ENCODE peak calls at places on chromosomes 16 and 17, in four cellular contexts. U, S, L and G are unnamed samples.

GRCh38 chr16:56102159-56102798 is 89.0 kb upstream of the GNAO1 start:
- DNase-seq in U (no peak), S (peak), L (no peak), G (no peak)

GRCh38 chr16:31356566-31357323 is 1.8 kb downstream of the ITGAX start:
- DNase-seq in U (no peak), S (peak), L (no peak), G (peak)

GRCh38 chr17:47998044-47998443 is 27.1 kb downstream of the CDK5RAP3 start:
- DNase-seq in U (no peak), S (no peak), L (no peak), G (no peak)

GRCh38 chr17:27601069-27601974 is 29.7 kb upstream of the LGALS9 start:
- DNase-seq in U (peak), S (peak), L (no peak), G (peak)

GRCh38 chr16:19853973-19854876 is 30.4 kb downstream of the GPRC5B start:
- DNase-seq in U (no peak), S (no peak), L (no peak), G (peak)

GRCh38 chr17:56896968-56897359 is 16.9 kb downstream of the TRIM25 start:
- DNase-seq in U (no peak), S (no peak), L (no peak), G (no peak)

GRCh38 chr17:15966183-15966878 is 21.4 kb downstream of the ADORA2B start:
- DNase-seq in U (no peak), S (no peak), L (no peak), G (peak)

GRCh38 chr16:77409311-77409710 is 25.5 kb downstream of the ADAMTS18 start:
- DNase-seq in U (no peak), S (no peak), L (no peak), G (no peak)

GRCh38 chr16:84597518-84598390 is 20.1 kb downstream of the COTL1 start:
- DNase-seq in U (peak), S (no peak), L (no peak), G (no peak)

GRCh38 chr17:27105636-27106035 is 188.3 kb upstream of the WSB1 start:
- DNase-seq in U (no peak), S (no peak), L (no peak), G (no peak)

GRCh38 chr16:85310868-85311585 is 198.8 kb upstream of the CIBAR2 start:
- DNase-seq in U (peak), S (no peak), L (no peak), G (peak)

GRCh38 chr17:62565817-62566216 is 61.7 kb upstream of the MRC2 start:
- DNase-seq in U (no peak), S (peak), L (peak), G (no peak)

GRCh38 chr16:88585269-88585668 is 15.1 kb downstream of the ZC3H18 start:
- DNase-seq in U (no peak), S (no peak), L (no peak), G (no peak)

GRCh38 chr16:50248845-50249244 is 17.5 kb upstream of the ADCY7 start:
- DNase-seq in U (no peak), S (no peak), L (no peak), G (peak)

GRCh38 chr17:9127340-9127739 is 106.0 kb downstream of the NTN1 start:
- DNase-seq in U (no peak), S (peak), L (no peak), G (no peak)

GRCh38 chr16:84677849-84678248 is 22.0 kb upstream of the USP10 start:
- DNase-seq in U (no peak), S (no peak), L (no peak), G (peak)

GRCh38 chr16:80171746-80172145 is 369.0 kb upstream of the DYNLRB2 start:
- DNase-seq in U (no peak), S (no peak), L (no peak), G (no peak)

GRCh38 chr16:3857189-3858013 is 23.1 kb downstream of the CREBBP start:
- DNase-seq in U (no peak), S (peak), L (no peak), G (no peak)

GRCh38 chr17:63040816-63041215 is 74.8 kb downstream of the TANC2 start:
- DNase-seq in U (no peak), S (no peak), L (no peak), G (no peak)

GRCh38 chr17:80877095-80877828 is 114.4 kb upstream of the CHMP6 start:
- DNase-seq in U (no peak), S (peak), L (no peak), G (peak)

GRCh38 chr17:76740329-76741118 is 2.6 kb downstream of the MFSD11 start:
- DNase-seq in U (no peak), S (peak), L (peak), G (no peak)

GRCh38 chr17:78416311-78416711 is 37.9 kb downstream of the PGS1 start:
- DNase-seq in U (no peak), S (peak), L (no peak), G (no peak)

GRCh38 chr17:62092784-62093183 is 27.7 kb upstream of the MED13 start:
- DNase-seq in U (no peak), S (no peak), L (no peak), G (no peak)

GRCh38 chr16:35176449-35176848 is 1717.0 kb downstream of the TP53TG3F start:
- DNase-seq in U (no peak), S (no peak), L (no peak), G (no peak)
- H3K4me3 ChIP-seq in U (no peak), S (no peak), L (no peak), G (no peak)

DNA sequence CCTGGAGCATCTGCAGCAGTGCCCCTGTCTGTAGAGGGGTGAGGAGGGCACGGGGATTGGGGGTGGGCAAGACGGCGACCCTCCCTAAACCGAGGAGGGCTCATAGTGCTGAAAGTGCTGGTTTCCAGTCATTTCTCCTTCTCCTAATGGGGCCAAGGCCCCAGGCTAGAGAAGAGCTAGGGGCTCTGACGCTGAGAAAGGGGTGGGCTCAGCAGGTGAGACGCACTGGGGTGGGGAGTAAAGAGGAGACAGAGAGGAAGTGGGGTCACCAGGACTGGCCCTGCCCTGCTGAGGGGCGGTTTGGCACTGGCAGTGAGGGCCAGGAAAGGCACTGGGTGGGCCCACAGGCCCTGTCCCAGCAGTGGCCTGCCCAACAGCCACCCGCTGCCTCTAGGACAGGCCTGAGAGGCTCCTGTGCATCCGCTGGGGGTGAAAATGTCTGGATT is 122.3 kb upstream of the SMURF2 start:
- DNase-seq in U (no peak), S (no peak), L (no peak), G (peak)
- H3K4me3 ChIP-seq in U (no peak), S (no peak), L (no peak), G (no peak)

GRCh38 chr17:34156741-34157589 is 98.1 kb upstream of the CCL2 start:
- DNase-seq in U (no peak), S (peak), L (no peak), G (peak)
- H3K4me3 ChIP-seq in U (no peak), S (no peak), L (no peak), G (peak)

DNA sequence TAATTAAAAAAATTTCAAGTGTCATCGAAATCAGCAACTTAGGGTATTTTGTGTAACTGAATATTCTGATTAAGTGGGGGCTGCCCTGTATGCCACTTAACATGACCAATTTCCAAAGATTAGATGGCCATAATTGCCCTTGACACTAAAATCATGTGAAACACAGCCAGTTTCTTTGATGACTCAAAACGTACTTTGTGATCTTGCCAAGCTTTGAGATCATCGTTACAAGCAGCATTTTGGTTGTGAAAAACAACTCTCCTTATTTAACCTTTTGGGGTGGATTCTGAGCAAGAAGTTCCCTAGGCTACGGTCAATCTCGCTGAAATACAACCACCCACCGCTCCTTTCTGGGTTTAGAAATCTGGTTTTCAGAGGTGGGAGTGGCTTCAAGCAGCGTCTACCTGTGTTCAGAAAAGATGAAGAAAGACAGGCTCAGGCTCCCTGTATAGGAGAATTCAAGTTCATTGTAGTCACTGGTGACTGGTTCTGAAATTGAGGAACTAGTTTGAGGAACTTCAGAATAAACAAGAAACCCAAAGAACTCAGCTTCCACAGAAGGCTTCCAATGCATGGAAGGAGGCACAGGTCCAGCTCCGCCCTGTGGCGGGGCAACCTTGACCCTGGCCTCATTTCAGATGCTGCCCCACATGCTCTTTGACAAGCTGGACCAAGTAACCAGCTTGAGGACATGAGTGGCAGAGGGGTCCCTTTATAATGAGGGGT is 9.4 kb downstream of the MAP3K14 start:
- DNase-seq in U (no peak), S (peak), L (peak), G (no peak)
- H3K4me3 ChIP-seq in U (no peak), S (no peak), L (no peak), G (no peak)

GRCh38 chr17:40065041-40065770 is 2.4 kb downstream of the THRA start:
- DNase-seq in U (no peak), S (peak), L (no peak), G (peak)
- H3K4me3 ChIP-seq in U (peak), S (peak), L (peak), G (no peak)

DNA sequence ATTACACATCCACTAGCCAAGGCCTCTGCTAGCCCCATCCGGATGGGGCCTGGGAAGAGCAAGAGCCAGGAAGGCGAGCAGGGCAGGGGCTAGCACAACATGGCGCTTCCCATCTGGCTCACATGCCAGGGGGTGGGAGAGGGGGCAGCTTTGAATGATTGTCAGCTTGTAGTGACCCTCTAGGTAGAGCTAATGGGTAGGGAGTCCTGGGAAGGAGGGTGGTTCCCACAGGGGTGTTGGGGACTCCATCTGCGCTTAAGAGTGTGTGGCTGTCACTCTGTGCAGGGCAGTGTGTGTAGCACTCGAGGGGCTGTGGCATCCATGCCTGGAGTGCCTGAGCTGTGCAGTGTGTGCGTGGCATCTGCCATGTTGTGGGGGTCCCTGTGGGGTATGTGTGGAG is 24.5 kb downstream of the ARHGAP23 start:
- DNase-seq in U (no peak), S (peak), L (no peak), G (peak)
- H3K4me3 ChIP-seq in U (no peak), S (peak), L (no peak), G (no peak)